ENCODE peak calls at places on chromosomes 11 and 22, in five cellular contexts. One of them, this sample, is unnamed. For H3K4me1, the result is how much of the 10 kb centered on the place peaks cover.

GRCh38 chr11:113796663-113797259 is 17.2 kb downstream of the CLDN25 start:
- DNase-seq in CD8-positive, alpha-beta T cell: no peak
- DNase-seq in adrenal gland: peak
- DNase-seq in thyroid gland: peak
- DNase-seq in effector memory CD4-positive, alpha-beta T cell: no peak
- DNase-seq in this sample: no peak

GRCh38 chr11:12159351-12160099 is 49.1 kb downstream of the MICAL2 start:
- DNase-seq in CD8-positive, alpha-beta T cell: no peak
- DNase-seq in thyroid gland: no peak
- DNase-seq in adrenal gland: no peak
- DNase-seq in effector memory CD4-positive, alpha-beta T cell: no peak
- DNase-seq in this sample: no peak

GRCh38 chr22:23925020-23925606 is 30.9 kb downstream of the MIF start:
- DNase-seq in effector memory CD4-positive, alpha-beta T cell: no peak
- DNase-seq in thyroid gland: no peak
- DNase-seq in adrenal gland: no peak
- DNase-seq in CD8-positive, alpha-beta T cell: no peak
- DNase-seq in this sample: no peak

GRCh38 chr11:33942954-33943353 is 51.1 kb upstream of the LMO2 start:
- DNase-seq in thyroid gland: no peak
- DNase-seq in CD8-positive, alpha-beta T cell: no peak
- DNase-seq in effector memory CD4-positive, alpha-beta T cell: no peak
- DNase-seq in adrenal gland: peak
- DNase-seq in this sample: no peak

GRCh38 chr11:17707833-17708232 is 11.5 kb upstream of the MYOD1 start:
- DNase-seq in thyroid gland: no peak
- DNase-seq in CD8-positive, alpha-beta T cell: no peak
- DNase-seq in effector memory CD4-positive, alpha-beta T cell: no peak
- DNase-seq in adrenal gland: no peak
- DNase-seq in this sample: no peak

GRCh38 chr11:115420524-115420923 is 83.7 kb downstream of the CADM1 start:
- DNase-seq in effector memory CD4-positive, alpha-beta T cell: no peak
- DNase-seq in adrenal gland: no peak
- DNase-seq in thyroid gland: no peak
- DNase-seq in CD8-positive, alpha-beta T cell: no peak
- DNase-seq in this sample: no peak

GRCh38 chr11:115493488-115493887 is 10.7 kb downstream of the CADM1 start:
- DNase-seq in adrenal gland: no peak
- DNase-seq in thyroid gland: no peak
- DNase-seq in CD8-positive, alpha-beta T cell: no peak
- DNase-seq in effector memory CD4-positive, alpha-beta T cell: no peak
- DNase-seq in this sample: no peak

GRCh38 chr11:46413755-46414465 is 22.3 kb upstream of the CHRM4 start:
- DNase-seq in adrenal gland: no peak
- DNase-seq in CD8-positive, alpha-beta T cell: no peak
- DNase-seq in effector memory CD4-positive, alpha-beta T cell: no peak
- DNase-seq in thyroid gland: no peak
- DNase-seq in this sample: peak

GRCh38 chr11:65790104-65790901 is 3.4 kb downstream of the OVOL1 start:
- DNase-seq in adrenal gland: no peak
- DNase-seq in CD8-positive, alpha-beta T cell: no peak
- DNase-seq in effector memory CD4-positive, alpha-beta T cell: no peak
- DNase-seq in thyroid gland: no peak
- DNase-seq in this sample: no peak

GRCh38 chr11:102305352-102306047 is 11.8 kb upstream of the BIRC3 start:
- DNase-seq in CD8-positive, alpha-beta T cell: no peak
- DNase-seq in adrenal gland: no peak
- DNase-seq in thyroid gland: no peak
- DNase-seq in effector memory CD4-positive, alpha-beta T cell: no peak
- DNase-seq in this sample: no peak

GRCh38 chr11:587978-588380 is 11.7 kb downstream of the PHRF1 start:
- DNase-seq in CD8-positive, alpha-beta T cell: peak
- DNase-seq in adrenal gland: peak
- DNase-seq in effector memory CD4-positive, alpha-beta T cell: peak
- DNase-seq in thyroid gland: no peak
- DNase-seq in this sample: peak

GRCh38 chr22:31726692-31727091 is 23.2 kb downstream of the PRR14L start:
- DNase-seq in adrenal gland: no peak
- DNase-seq in effector memory CD4-positive, alpha-beta T cell: no peak
- DNase-seq in thyroid gland: no peak
- DNase-seq in CD8-positive, alpha-beta T cell: no peak
- DNase-seq in this sample: no peak

GRCh38 chr22:38477515-38477914 is 9.6 kb downstream of the KDELR3 start:
- DNase-seq in effector memory CD4-positive, alpha-beta T cell: no peak
- DNase-seq in adrenal gland: no peak
- DNase-seq in thyroid gland: no peak
- DNase-seq in CD8-positive, alpha-beta T cell: no peak
- DNase-seq in this sample: no peak

GRCh38 chr11:90332415-90332814 is 109.6 kb upstream of the CHORDC1 start:
- DNase-seq in effector memory CD4-positive, alpha-beta T cell: no peak
- DNase-seq in adrenal gland: no peak
- DNase-seq in CD8-positive, alpha-beta T cell: no peak
- DNase-seq in thyroid gland: no peak
- DNase-seq in this sample: no peak

GRCh38 chr11:72144807-72145565 is 9.5 kb downstream of the FOLR3 start:
- DNase-seq in CD8-positive, alpha-beta T cell: no peak
- DNase-seq in thyroid gland: no peak
- DNase-seq in effector memory CD4-positive, alpha-beta T cell: no peak
- DNase-seq in adrenal gland: no peak
- DNase-seq in this sample: no peak

GRCh38 chr11:24171869-24172268 is 325.0 kb upstream of the LUZP2 start:
- DNase-seq in CD8-positive, alpha-beta T cell: no peak
- DNase-seq in effector memory CD4-positive, alpha-beta T cell: no peak
- DNase-seq in adrenal gland: no peak
- DNase-seq in thyroid gland: no peak
- DNase-seq in this sample: no peak

GRCh38 chr11:114056409-114056808 is 3.1 kb upstream of the ZBTB16 start:
- DNase-seq in CD8-positive, alpha-beta T cell: no peak
- DNase-seq in effector memory CD4-positive, alpha-beta T cell: no peak
- DNase-seq in thyroid gland: no peak
- DNase-seq in adrenal gland: no peak
- DNase-seq in this sample: no peak

GRCh38 chr11:26837154-26837553 is 115.3 kb upstream of the SLC5A12 start:
- DNase-seq in adrenal gland: no peak
- DNase-seq in thyroid gland: no peak
- DNase-seq in effector memory CD4-positive, alpha-beta T cell: no peak
- DNase-seq in CD8-positive, alpha-beta T cell: no peak
- DNase-seq in this sample: no peak

GRCh38 chr11:28144808-28145207 is 36.6 kb downstream of the METTL15 start:
- DNase-seq in thyroid gland: no peak
- DNase-seq in effector memory CD4-positive, alpha-beta T cell: no peak
- DNase-seq in CD8-positive, alpha-beta T cell: no peak
- DNase-seq in adrenal gland: no peak
- DNase-seq in this sample: no peak

GRCh38 chr11:128151338-128151737 is 436.0 kb downstream of the ETS1 start:
- DNase-seq in thyroid gland: no peak
- DNase-seq in CD8-positive, alpha-beta T cell: no peak
- DNase-seq in effector memory CD4-positive, alpha-beta T cell: no peak
- DNase-seq in adrenal gland: no peak
- DNase-seq in this sample: no peak

GRCh38 chr11:111845256-111846028 is 25.9 kb downstream of the ALG9 start:
- DNase-seq in thyroid gland: no peak
- DNase-seq in effector memory CD4-positive, alpha-beta T cell: no peak
- DNase-seq in CD8-positive, alpha-beta T cell: no peak
- DNase-seq in adrenal gland: no peak
- DNase-seq in this sample: no peak

GRCh38 chr22:37421468-37421877 is 5.8 kb downstream of the ELFN2 start:
- DNase-seq in thyroid gland: no peak
- DNase-seq in effector memory CD4-positive, alpha-beta T cell: no peak
- DNase-seq in adrenal gland: no peak
- DNase-seq in CD8-positive, alpha-beta T cell: no peak
- DNase-seq in this sample: no peak

GRCh38 chr22:37419916-37420655 is 7.2 kb downstream of the ELFN2 start:
- DNase-seq in CD8-positive, alpha-beta T cell: peak
- DNase-seq in thyroid gland: no peak
- DNase-seq in effector memory CD4-positive, alpha-beta T cell: no peak
- DNase-seq in adrenal gland: no peak
- DNase-seq in this sample: no peak

GRCh38 chr22:37419370-37419915 is 7.8 kb downstream of the ELFN2 start:
- DNase-seq in CD8-positive, alpha-beta T cell: no peak
- DNase-seq in adrenal gland: no peak
- DNase-seq in thyroid gland: no peak
- DNase-seq in effector memory CD4-positive, alpha-beta T cell: no peak
- DNase-seq in this sample: no peak

GRCh38 chr22:37418627-37419369 is 8.5 kb downstream of the ELFN2 start:
- DNase-seq in thyroid gland: no peak
- DNase-seq in adrenal gland: no peak
- DNase-seq in effector memory CD4-positive, alpha-beta T cell: no peak
- DNase-seq in CD8-positive, alpha-beta T cell: no peak
- DNase-seq in this sample: no peak

DNA sequence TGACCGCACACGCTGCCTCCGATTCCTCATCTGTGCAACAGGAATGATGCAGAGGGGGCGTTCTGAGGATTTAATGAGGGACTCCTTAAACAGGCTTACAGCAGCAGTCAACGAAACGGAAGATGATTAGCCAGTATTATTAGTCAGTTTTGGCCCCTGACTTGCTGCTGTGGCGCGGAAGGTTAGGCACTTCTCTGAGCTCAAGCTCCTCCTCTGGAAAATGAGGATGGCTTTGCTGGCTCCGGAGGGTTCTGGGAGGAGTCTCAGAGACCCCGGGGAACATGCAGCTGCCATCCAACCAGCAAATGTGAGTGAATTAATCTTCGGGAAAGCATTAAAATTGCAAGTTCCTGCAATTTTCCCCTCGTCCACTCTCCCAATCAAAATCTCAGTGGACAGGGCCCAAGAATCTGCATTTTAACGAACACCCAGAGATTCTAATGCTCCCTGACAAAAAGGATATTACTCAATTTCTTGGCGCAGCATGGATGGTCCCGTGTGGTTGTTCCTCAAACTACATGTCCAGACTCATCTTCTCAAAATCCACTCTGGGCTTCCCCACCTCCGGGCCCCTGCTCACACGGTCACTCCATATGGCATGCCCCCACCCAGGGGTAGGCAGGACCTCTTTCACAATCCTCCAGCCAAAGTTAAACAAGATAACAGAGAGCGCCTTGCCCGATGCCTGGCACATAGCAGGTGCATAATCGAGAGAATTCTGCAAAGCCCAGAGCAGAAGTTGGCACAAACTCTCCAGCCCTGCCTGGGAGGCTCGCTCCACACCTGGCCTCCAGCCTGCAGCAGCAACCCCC is 6.4 kb downstream of the ELFN2 start:
- DNase-seq in adrenal gland: no peak
- DNase-seq in thyroid gland: no peak
- DNase-seq in effector memory CD4-positive, alpha-beta T cell: no peak
- DNase-seq in CD8-positive, alpha-beta T cell: no peak
- DNase-seq in this sample: no peak
- H3K4me3 ChIP-seq in adrenal gland: no peak
- H3K4me3 ChIP-seq in thyroid gland: no peak
- H3K4me3 ChIP-seq in effector memory CD4-positive, alpha-beta T cell: peak
- H3K4me3 ChIP-seq in CD8-positive, alpha-beta T cell: peak
- H3K4me3 ChIP-seq in this sample: peak

DNA sequence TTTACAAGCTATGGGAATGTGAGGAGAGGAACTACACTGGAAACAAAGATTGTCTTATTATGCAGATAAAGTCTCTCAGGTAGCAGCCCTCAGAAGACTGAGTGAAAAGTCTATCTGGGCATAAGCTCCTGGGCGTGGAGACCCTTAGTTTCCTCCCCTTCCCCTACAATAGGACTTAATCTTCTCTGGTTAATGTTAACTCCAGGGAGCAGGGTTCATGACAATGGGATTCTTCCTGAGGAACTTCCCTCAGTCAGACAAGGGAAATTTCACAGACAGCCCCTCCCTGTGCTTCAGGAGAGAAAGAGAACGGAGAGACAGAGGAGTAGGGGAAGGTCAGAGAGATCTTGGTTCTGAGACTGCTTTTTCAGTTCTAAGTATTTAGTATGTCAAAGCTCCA is 1428.6 kb downstream of the LRRC4C start:
- DNase-seq in effector memory CD4-positive, alpha-beta T cell: no peak
- DNase-seq in CD8-positive, alpha-beta T cell: no peak
- DNase-seq in thyroid gland: no peak
- DNase-seq in adrenal gland: no peak
- DNase-seq in this sample: no peak
- H3K27ac ChIP-seq in effector memory CD4-positive, alpha-beta T cell: no peak
- H3K27ac ChIP-seq in CD8-positive, alpha-beta T cell: no peak
- H3K27ac ChIP-seq in thyroid gland: no peak
- H3K27ac ChIP-seq in adrenal gland: no peak
- H3K27ac ChIP-seq in this sample: no peak

GRCh38 chr11:34978236-34979191 is 62.1 kb downstream of the PDHX start:
- DNase-seq in effector memory CD4-positive, alpha-beta T cell: no peak
- DNase-seq in thyroid gland: no peak
- DNase-seq in CD8-positive, alpha-beta T cell: no peak
- DNase-seq in adrenal gland: no peak
- DNase-seq in this sample: no peak
- H3K4me1 ChIP-seq in effector memory CD4-positive, alpha-beta T cell: under half
- H3K4me1 ChIP-seq in thyroid gland: under half
- H3K4me1 ChIP-seq in CD8-positive, alpha-beta T cell: under half
- H3K4me1 ChIP-seq in adrenal gland: under half
- H3K4me1 ChIP-seq in this sample: under half

DNA sequence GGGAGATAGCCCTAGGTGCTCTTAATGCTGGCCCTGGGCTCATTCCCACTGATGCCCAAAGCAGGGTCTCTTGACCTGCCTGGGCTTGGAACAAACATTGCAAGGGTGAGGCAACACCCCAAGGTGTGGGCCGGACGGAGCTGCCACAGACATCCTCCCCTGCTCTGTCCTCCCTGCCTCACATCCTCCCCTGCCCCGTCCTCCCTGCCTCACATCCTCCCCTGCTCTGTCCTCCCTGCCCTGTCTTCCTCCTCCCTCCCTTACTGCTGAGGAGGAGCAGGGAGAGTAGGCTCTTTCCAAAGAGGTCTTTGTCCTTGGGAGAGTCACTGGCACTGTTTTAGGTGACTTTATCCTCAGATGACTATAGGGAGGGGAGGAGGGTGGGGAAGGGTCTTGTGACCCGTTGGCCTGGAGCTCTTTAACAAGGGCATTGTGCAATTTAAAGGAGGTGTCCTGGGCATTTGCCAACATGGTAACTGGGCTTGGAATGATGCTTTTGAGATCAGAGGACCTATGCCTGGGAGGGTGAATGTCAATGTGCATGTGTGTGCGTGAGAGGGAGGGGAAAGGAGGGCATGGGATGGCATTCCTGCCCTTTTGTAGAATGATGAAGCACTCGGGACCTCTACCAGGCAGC is 679 bp downstream of the FAM180B start:
- DNase-seq in CD8-positive, alpha-beta T cell: no peak
- DNase-seq in effector memory CD4-positive, alpha-beta T cell: no peak
- DNase-seq in thyroid gland: no peak
- DNase-seq in adrenal gland: peak
- DNase-seq in this sample: no peak
- H3K4me3 ChIP-seq in CD8-positive, alpha-beta T cell: no peak
- H3K4me3 ChIP-seq in effector memory CD4-positive, alpha-beta T cell: no peak
- H3K4me3 ChIP-seq in thyroid gland: no peak
- H3K4me3 ChIP-seq in adrenal gland: no peak
- H3K4me3 ChIP-seq in this sample: no peak

GRCh38 chr11:61108847-61109585 is 6.7 kb downstream of the CD5 start:
- DNase-seq in adrenal gland: no peak
- DNase-seq in thyroid gland: no peak
- DNase-seq in effector memory CD4-positive, alpha-beta T cell: no peak
- DNase-seq in CD8-positive, alpha-beta T cell: no peak
- DNase-seq in this sample: peak

GRCh38 chr11:61109671-61110070 is 7.4 kb downstream of the CD5 start:
- DNase-seq in effector memory CD4-positive, alpha-beta T cell: no peak
- DNase-seq in adrenal gland: no peak
- DNase-seq in CD8-positive, alpha-beta T cell: no peak
- DNase-seq in thyroid gland: no peak
- DNase-seq in this sample: no peak

GRCh38 chr11:61110255-61111059 is 8.2 kb downstream of the CD5 start:
- DNase-seq in CD8-positive, alpha-beta T cell: no peak
- DNase-seq in effector memory CD4-positive, alpha-beta T cell: no peak
- DNase-seq in thyroid gland: no peak
- DNase-seq in adrenal gland: no peak
- DNase-seq in this sample: peak

GRCh38 chr11:61111786-61112517 is 9.7 kb downstream of the CD5 start:
- DNase-seq in CD8-positive, alpha-beta T cell: peak
- DNase-seq in effector memory CD4-positive, alpha-beta T cell: peak
- DNase-seq in adrenal gland: no peak
- DNase-seq in thyroid gland: no peak
- DNase-seq in this sample: peak

GRCh38 chr11:61111060-61111435 is 8.8 kb downstream of the CD5 start:
- DNase-seq in thyroid gland: no peak
- DNase-seq in adrenal gland: no peak
- DNase-seq in CD8-positive, alpha-beta T cell: no peak
- DNase-seq in effector memory CD4-positive, alpha-beta T cell: no peak
- DNase-seq in this sample: no peak
- H3K27ac ChIP-seq in thyroid gland: no peak
- H3K27ac ChIP-seq in adrenal gland: no peak
- H3K27ac ChIP-seq in CD8-positive, alpha-beta T cell: peak
- H3K27ac ChIP-seq in effector memory CD4-positive, alpha-beta T cell: peak
- H3K27ac ChIP-seq in this sample: peak